ENCODE peak calls at places on chromosomes 3 and 15, in five cellular contexts. E is OCI-LY7, C is neuronal stem cell, O is T1000, F is neural crest cell. Y is an unnamed sample.

GRCh38 chr3:112604536-112604935 is 36.4 kb downstream of the CCDC80 start:
- DNase-seq in C (no peak), E (no peak), F (no peak), O (peak; percentile 56), Y (no peak)

GRCh38 chr3:5096368-5096767 is 25.7 kb upstream of the ARL8B start:
- DNase-seq in F (no peak), C (no peak), E (no peak), O (no peak), Y (no peak)

GRCh38 chr3:191141728-191142127 is 57.3 kb upstream of the OSTN start:
- DNase-seq in O (no peak), C (no peak), F (no peak), E (no peak), Y (no peak)

GRCh38 chr3:42080452-42080872 is 10.7 kb upstream of the TRAK1 start:
- DNase-seq in F (no peak), E (no peak), C (no peak), O (peak; percentile 85), Y (no peak)

GRCh38 chr15:84616235-84616634 is 15.4 kb downstream of the ZSCAN2 start:
- DNase-seq in C (no peak), F (no peak), E (no peak), O (no peak), Y (no peak)

GRCh38 chr15:34799825-34800168 is 4.4 kb upstream of the ACTC1 start:
- DNase-seq in E (no peak), F (no peak), C (no peak), O (no peak), Y (no peak)

GRCh38 chr3:43960448-43960840 is 269.7 kb downstream of the ABHD5 start:
- DNase-seq in C (no peak), E (no peak), F (no peak), O (no peak), Y (no peak)

GRCh38 chr3:139620438-139620837 is 57.3 kb downstream of the NMNAT3 start:
- DNase-seq in E (no peak), O (no peak), C (no peak), F (no peak), Y (no peak)

GRCh38 chr15:90300988-90301715 is 35.7 kb downstream of the NGRN start:
- DNase-seq in C (peak; percentile 60), E (peak; percentile 71), F (peak; percentile 73), O (peak; percentile 6), Y (peak; percentile 56)

GRCh38 chr15:96046620-96047240 is 283.8 kb upstream of the NR2F2 start:
- DNase-seq in F (no peak), O (no peak), E (no peak), C (no peak), Y (no peak)

GRCh38 chr3:78951546-78951945 is 816.3 kb downstream of the ROBO1 start:
- DNase-seq in E (no peak), C (no peak), F (no peak), O (no peak), Y (no peak)

GRCh38 chr15:62979252-62979651 is 63.3 kb upstream of the TPM1 start:
- DNase-seq in C (no peak), E (no peak), F (no peak), O (no peak), Y (no peak)

GRCh38 chr15:77836116-77836798 is 203.5 kb upstream of the LINGO1 start:
- DNase-seq in F (no peak), E (peak; percentile 56), O (no peak), C (no peak), Y (no peak)

GRCh38 chr3:9600597-9600996 is 47.0 kb upstream of the LHFPL4 start:
- DNase-seq in O (no peak), C (no peak), F (no peak), E (no peak), Y (peak; percentile 10)

GRCh38 chr3:66450389-66451022 is 50.3 kb downstream of the LRIG1 start:
- DNase-seq in F (no peak), E (no peak), C (no peak), O (no peak), Y (no peak)

GRCh38 chr3:133301194-133301593 is 98.7 kb upstream of the BFSP2 start:
- DNase-seq in E (no peak), C (no peak), F (no peak), O (peak; percentile 9), Y (no peak)

GRCh38 chr15:52031542-52031941 is 12.5 kb downstream of the MAPK6 start:
- DNase-seq in C (no peak), F (no peak), O (no peak), E (no peak), Y (no peak)

GRCh38 chr15:101482526-101483371 is 6.8 kb downstream of the PCSK6 start:
- DNase-seq in F (no peak), C (no peak), E (no peak), O (no peak), Y (no peak)

GRCh38 chr3:123330441-123330991 is 118.4 kb downstream of the ADCY5 start:
- DNase-seq in F (no peak), O (no peak), E (no peak), C (no peak), Y (no peak)

GRCh38 chr3:169162107-169162506 is 501.4 kb downstream of the MECOM start:
- DNase-seq in O (no peak), E (no peak), C (no peak), F (no peak), Y (no peak)

GRCh38 chr15:50150851-50151250 is 31.1 kb upstream of the SLC27A2 start:
- DNase-seq in F (no peak), C (no peak), O (no peak), E (no peak), Y (no peak)

GRCh38 chr3:21544076-21544462 is 206.9 kb downstream of the ZNF385D start:
- DNase-seq in O (no peak), F (no peak), C (no peak), E (no peak), Y (no peak)